ENCODE peak calls at places on chromosomes 7 and 10, in seven cellular contexts. One of them, this sample, is unnamed.

GRCh38 chr10:123512881-123513822 is 153.0 kb upstream of the GPR26 start:
- DNase-seq in HCT116: no peak
- DNase-seq in HepG2: no peak
- DNase-seq in K562: no peak
- DNase-seq in GM12878: no peak
- DNase-seq in H1: no peak
- DNase-seq in SK-N-SH: peak
- DNase-seq in this sample: no peak

GRCh38 chr10:54133201-54133600 is 667.8 kb downstream of the PCDH15 start:
- DNase-seq in GM12878: no peak
- DNase-seq in HCT116: no peak
- DNase-seq in K562: no peak
- DNase-seq in HepG2: no peak
- DNase-seq in SK-N-SH: peak
- DNase-seq in H1: no peak
- DNase-seq in this sample: no peak

GRCh38 chr7:130840599-130840998 is 106.6 kb upstream of the KLF14 start:
- DNase-seq in SK-N-SH: no peak
- DNase-seq in H1: no peak
- DNase-seq in HCT116: no peak
- DNase-seq in HepG2: no peak
- DNase-seq in GM12878: no peak
- DNase-seq in K562: no peak
- DNase-seq in this sample: no peak

GRCh38 chr7:121831320-121831719 is 41.6 kb upstream of the PTPRZ1 start:
- DNase-seq in SK-N-SH: no peak
- DNase-seq in HCT116: no peak
- DNase-seq in K562: no peak
- DNase-seq in GM12878: no peak
- DNase-seq in H1: no peak
- DNase-seq in HepG2: no peak
- DNase-seq in this sample: no peak

GRCh38 chr10:61971016-61971350 is 69.5 kb downstream of the ARID5B start:
- DNase-seq in GM12878: no peak
- DNase-seq in H1: no peak
- DNase-seq in K562: no peak
- DNase-seq in HCT116: no peak
- DNase-seq in SK-N-SH: no peak
- DNase-seq in HepG2: no peak
- DNase-seq in this sample: no peak

GRCh38 chr7:42621543-42622219 is 290.2 kb downstream of the C7orf25 start:
- DNase-seq in K562: no peak
- DNase-seq in SK-N-SH: no peak
- DNase-seq in GM12878: no peak
- DNase-seq in HCT116: no peak
- DNase-seq in H1: no peak
- DNase-seq in HepG2: no peak
- DNase-seq in this sample: no peak

GRCh38 chr10:70317943-70318318 is 34.1 kb upstream of the NPFFR1 start:
- DNase-seq in HepG2: no peak
- DNase-seq in K562: no peak
- DNase-seq in HCT116: no peak
- DNase-seq in SK-N-SH: no peak
- DNase-seq in H1: no peak
- DNase-seq in GM12878: no peak
- DNase-seq in this sample: no peak

GRCh38 chr10:31678139-31678536 is 250.5 kb downstream of the ARHGAP12 start:
- DNase-seq in GM12878: no peak
- DNase-seq in H1: no peak
- DNase-seq in SK-N-SH: no peak
- DNase-seq in K562: no peak
- DNase-seq in HepG2: no peak
- DNase-seq in HCT116: no peak
- DNase-seq in this sample: no peak

GRCh38 chr7:40622830-40623507 is 488.2 kb downstream of the SUGCT start:
- DNase-seq in GM12878: no peak
- DNase-seq in SK-N-SH: no peak
- DNase-seq in H1: no peak
- DNase-seq in HCT116: no peak
- DNase-seq in HepG2: peak
- DNase-seq in K562: no peak
- DNase-seq in this sample: no peak

GRCh38 chr10:86135191-86135590 is 231.4 kb downstream of the GRID1 start:
- DNase-seq in GM12878: no peak
- DNase-seq in K562: no peak
- DNase-seq in HepG2: no peak
- DNase-seq in H1: no peak
- DNase-seq in SK-N-SH: no peak
- DNase-seq in HCT116: no peak
- DNase-seq in this sample: no peak

GRCh38 chr10:49600046-49600445 is 10.1 kb upstream of the SLC18A3 start:
- DNase-seq in HCT116: no peak
- DNase-seq in HepG2: no peak
- DNase-seq in SK-N-SH: no peak
- DNase-seq in K562: no peak
- DNase-seq in GM12878: no peak
- DNase-seq in H1: no peak
- DNase-seq in this sample: no peak

GRCh38 chr7:88111136-88111748 is 108.6 kb downstream of the SRI start:
- DNase-seq in HepG2: peak
- DNase-seq in H1: no peak
- DNase-seq in SK-N-SH: peak
- DNase-seq in HCT116: peak
- DNase-seq in GM12878: no peak
- DNase-seq in K562: peak
- DNase-seq in this sample: peak

GRCh38 chr10:32961892-32962369 is 3.9 kb upstream of the ITGB1 start:
- DNase-seq in GM12878: no peak
- DNase-seq in HepG2: peak
- DNase-seq in HCT116: peak
- DNase-seq in H1: no peak
- DNase-seq in K562: no peak
- DNase-seq in SK-N-SH: no peak
- DNase-seq in this sample: no peak

GRCh38 chr10:20466731-20467130 is 430.4 kb downstream of the NEBL start:
- DNase-seq in HepG2: no peak
- DNase-seq in K562: no peak
- DNase-seq in H1: no peak
- DNase-seq in HCT116: no peak
- DNase-seq in SK-N-SH: no peak
- DNase-seq in GM12878: no peak
- DNase-seq in this sample: no peak

GRCh38 chr7:65798111-65799075 is 74.5 kb upstream of the VKORC1L1 start:
- DNase-seq in GM12878: peak
- DNase-seq in HCT116: no peak
- DNase-seq in H1: no peak
- DNase-seq in K562: no peak
- DNase-seq in HepG2: no peak
- DNase-seq in SK-N-SH: no peak
- DNase-seq in this sample: no peak

GRCh38 chr10:109953745-109954144 is 30.4 kb upstream of the XPNPEP1 start:
- DNase-seq in HCT116: no peak
- DNase-seq in GM12878: no peak
- DNase-seq in K562: no peak
- DNase-seq in HepG2: no peak
- DNase-seq in H1: no peak
- DNase-seq in SK-N-SH: no peak
- DNase-seq in this sample: no peak

GRCh38 chr10:50325449-50326188 is 74.3 kb upstream of the ASAH2 start:
- DNase-seq in H1: no peak
- DNase-seq in HCT116: peak
- DNase-seq in SK-N-SH: no peak
- DNase-seq in K562: no peak
- DNase-seq in GM12878: no peak
- DNase-seq in HepG2: no peak
- DNase-seq in this sample: peak

GRCh38 chr10:68327889-68328786 is 3.7 kb upstream of the HNRNPH3 start:
- DNase-seq in SK-N-SH: peak
- DNase-seq in HepG2: peak
- DNase-seq in GM12878: no peak
- DNase-seq in H1: no peak
- DNase-seq in K562: no peak
- DNase-seq in HCT116: peak
- DNase-seq in this sample: no peak

GRCh38 chr10:29646238-29646902 is 11.6 kb upstream of the SVIL start:
- DNase-seq in HepG2: no peak
- DNase-seq in SK-N-SH: peak
- DNase-seq in GM12878: no peak
- DNase-seq in K562: no peak
- DNase-seq in H1: no peak
- DNase-seq in HCT116: no peak
- DNase-seq in this sample: no peak

GRCh38 chr7:80711521-80711920 is 73.1 kb downstream of the CD36 start:
- DNase-seq in H1: no peak
- DNase-seq in K562: no peak
- DNase-seq in HCT116: no peak
- DNase-seq in SK-N-SH: no peak
- DNase-seq in GM12878: no peak
- DNase-seq in HepG2: no peak
- DNase-seq in this sample: no peak

GRCh38 chr10:49613160-49613881 is 516 bp upstream of the CHAT start:
- DNase-seq in HepG2: no peak
- DNase-seq in SK-N-SH: no peak
- DNase-seq in GM12878: no peak
- DNase-seq in K562: no peak
- DNase-seq in H1: peak
- DNase-seq in HCT116: no peak
- DNase-seq in this sample: no peak

GRCh38 chr7:103766630-103767029 is 222.8 kb downstream of the RELN start:
- DNase-seq in SK-N-SH: no peak
- DNase-seq in K562: no peak
- DNase-seq in GM12878: no peak
- DNase-seq in HCT116: no peak
- DNase-seq in H1: no peak
- DNase-seq in HepG2: no peak
- DNase-seq in this sample: no peak

GRCh38 chr10:17981766-17982380 is 30.2 kb downstream of the SLC39A12 start:
- DNase-seq in H1: no peak
- DNase-seq in K562: no peak
- DNase-seq in GM12878: no peak
- DNase-seq in HepG2: no peak
- DNase-seq in HCT116: peak
- DNase-seq in SK-N-SH: no peak
- DNase-seq in this sample: no peak

GRCh38 chr7:41247128-41247865 is 455.6 kb downstream of the INHBA start:
- DNase-seq in H1: no peak
- DNase-seq in HCT116: peak
- DNase-seq in K562: no peak
- DNase-seq in HepG2: no peak
- DNase-seq in GM12878: no peak
- DNase-seq in SK-N-SH: no peak
- DNase-seq in this sample: peak

DNA sequence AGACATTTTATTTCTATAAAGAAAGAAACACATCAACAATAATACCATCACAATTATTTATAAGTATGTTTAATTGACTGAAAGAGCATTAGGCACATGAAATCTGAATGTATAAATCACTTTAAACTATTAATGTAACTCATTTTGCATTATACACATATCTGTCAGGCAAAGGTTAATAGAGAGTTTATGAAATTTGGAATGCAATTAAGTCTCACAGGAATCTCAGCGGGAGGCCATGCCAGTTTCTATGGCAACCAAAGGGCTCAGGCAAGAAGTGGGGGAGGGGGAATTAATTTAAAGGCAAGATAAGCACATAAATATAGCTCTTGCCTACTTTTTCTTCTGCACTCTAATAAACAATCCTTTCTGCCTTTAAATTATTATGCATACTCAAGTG is 152.6 kb downstream of the SLC16A9 start:
- DNase-seq in SK-N-SH: peak
- DNase-seq in H1: peak
- DNase-seq in HepG2: no peak
- DNase-seq in K562: peak
- DNase-seq in HCT116: no peak
- DNase-seq in GM12878: no peak
- DNase-seq in this sample: no peak
- TF ChIP-seq JUND in SK-N-SH: no peak
- TF ChIP-seq JUND in H1: no peak
- TF ChIP-seq JUND in HepG2: no peak
- TF ChIP-seq JUND in K562: no peak
- TF ChIP-seq JUND in HCT116: no peak
- TF ChIP-seq JUND in GM12878: no peak
- TF ChIP-seq JUND in this sample: no peak

GRCh38 chr7:74284781-74285259 is 4.4 kb upstream of the CLIP2 start:
- DNase-seq in H1: no peak
- DNase-seq in HepG2: no peak
- DNase-seq in SK-N-SH: no peak
- DNase-seq in HCT116: no peak
- DNase-seq in GM12878: peak
- DNase-seq in K562: no peak
- DNase-seq in this sample: no peak
- TF ChIP-seq JUND in H1: no peak
- TF ChIP-seq JUND in HepG2: no peak
- TF ChIP-seq JUND in SK-N-SH: no peak
- TF ChIP-seq JUND in HCT116: no peak
- TF ChIP-seq JUND in GM12878: no peak
- TF ChIP-seq JUND in K562: peak
- TF ChIP-seq JUND in this sample: no peak

GRCh38 chr10:132452216-132452650 is 55.2 kb downstream of the PWWP2B start:
- DNase-seq in HepG2: no peak
- DNase-seq in HCT116: no peak
- DNase-seq in GM12878: no peak
- DNase-seq in H1: no peak
- DNase-seq in K562: no peak
- DNase-seq in SK-N-SH: no peak
- DNase-seq in this sample: no peak
- TF ChIP-seq JUND in HepG2: no peak
- TF ChIP-seq JUND in HCT116: no peak
- TF ChIP-seq JUND in GM12878: no peak
- TF ChIP-seq JUND in H1: no peak
- TF ChIP-seq JUND in K562: no peak
- TF ChIP-seq JUND in SK-N-SH: no peak
- TF ChIP-seq JUND in this sample: no peak

DNA sequence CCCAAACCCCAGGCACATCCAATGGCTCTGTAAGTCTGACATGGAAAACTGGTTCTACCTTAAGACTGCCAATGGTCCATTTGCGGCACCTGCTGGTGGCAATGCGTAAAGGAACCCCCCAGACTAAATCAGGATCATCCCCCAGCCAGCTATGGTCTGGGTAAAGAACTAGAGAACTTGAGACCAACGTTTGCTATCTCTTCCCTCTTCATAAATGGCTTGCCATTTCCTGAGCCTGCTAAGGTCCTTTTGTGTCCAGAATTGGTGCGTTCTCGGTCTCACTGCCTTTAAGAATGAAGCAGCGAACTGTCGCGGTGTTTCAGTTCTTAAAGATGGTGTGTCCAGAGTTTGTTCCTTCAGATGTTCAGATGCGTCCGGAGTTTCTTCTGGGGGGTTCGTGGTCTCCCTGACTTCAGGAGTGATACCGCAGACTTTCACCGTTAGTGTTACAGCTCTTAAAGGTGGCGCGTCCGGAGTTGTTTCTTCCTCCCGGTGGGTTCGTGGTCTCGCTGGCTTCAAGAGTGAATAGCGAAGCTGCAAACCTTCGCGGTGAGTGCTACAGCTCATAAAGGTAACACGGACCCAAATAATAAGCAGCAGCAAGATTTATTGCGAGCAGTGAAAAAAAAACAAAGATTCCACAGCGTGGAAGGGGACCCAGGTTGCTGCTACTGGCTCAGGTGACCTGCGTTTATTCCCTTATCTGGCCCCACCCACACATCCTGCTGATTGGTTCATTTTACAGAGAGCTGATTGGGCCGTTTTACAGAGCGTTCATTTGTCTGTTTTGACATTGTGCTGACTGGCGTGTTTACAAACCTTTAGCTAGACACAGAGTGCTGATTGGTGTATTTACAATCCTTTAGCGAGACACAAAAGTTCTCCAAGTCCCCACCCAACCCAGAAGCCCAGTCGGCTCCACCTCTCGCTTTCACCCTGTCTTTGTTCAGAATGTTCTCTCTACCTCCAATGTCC is 95.4 kb downstream of the ELMO1 start:
- DNase-seq in HepG2: no peak
- DNase-seq in SK-N-SH: peak
- DNase-seq in HCT116: peak
- DNase-seq in GM12878: no peak
- DNase-seq in K562: peak
- DNase-seq in H1: peak
- DNase-seq in this sample: peak
- TF ChIP-seq JUND in HepG2: no peak
- TF ChIP-seq JUND in SK-N-SH: no peak
- TF ChIP-seq JUND in HCT116: no peak
- TF ChIP-seq JUND in GM12878: no peak
- TF ChIP-seq JUND in K562: no peak
- TF ChIP-seq JUND in H1: no peak
- TF ChIP-seq JUND in this sample: no peak

This sample was measured in T47D.